ENCODE peak calls at places on chromosomes 12 and 14, in nine cellular contexts. One of them, this sample, is unnamed.

GRCh38 chr12:121277367-121277744 is 19.2 kb downstream of the CAMKK2 start:
- DNase-seq in posterior vena cava: no peak
- DNase-seq in pons: no peak
- DNase-seq in tibial artery: no peak
- DNase-seq in NCI-H524: no peak
- DNase-seq in type B pancreatic cell: no peak
- DNase-seq in NCI-H1092 treated with DMSO at 0.1 percent for 48 hours: no peak
- DNase-seq in stimulated activated CD8-positive, alpha-beta memory T cell treated with anti-CD3 and anti-CD28 coated beads, Interleukin-15, amount 100 ng/mL, for 24 hours: no peak
- DNase-seq in NCI-H1417: no peak
- DNase-seq in this sample: no peak

GRCh38 chr12:107992870-107993451 is 136.1 kb upstream of the WSCD2 start:
- DNase-seq in posterior vena cava: no peak
- DNase-seq in pons: no peak
- DNase-seq in tibial artery: no peak
- DNase-seq in NCI-H524: peak
- DNase-seq in type B pancreatic cell: no peak
- DNase-seq in NCI-H1092 treated with DMSO at 0.1 percent for 48 hours: peak
- DNase-seq in stimulated activated CD8-positive, alpha-beta memory T cell treated with anti-CD3 and anti-CD28 coated beads, Interleukin-15, amount 100 ng/mL, for 24 hours: no peak
- DNase-seq in NCI-H1417: peak
- DNase-seq in this sample: peak

GRCh38 chr12:75825686-75826085 is 205.9 kb downstream of the PHLDA1 start:
- DNase-seq in posterior vena cava: no peak
- DNase-seq in pons: no peak
- DNase-seq in tibial artery: no peak
- DNase-seq in NCI-H524: no peak
- DNase-seq in type B pancreatic cell: no peak
- DNase-seq in NCI-H1092 treated with DMSO at 0.1 percent for 48 hours: no peak
- DNase-seq in stimulated activated CD8-positive, alpha-beta memory T cell treated with anti-CD3 and anti-CD28 coated beads, Interleukin-15, amount 100 ng/mL, for 24 hours: no peak
- DNase-seq in NCI-H1417: no peak
- DNase-seq in this sample: peak

GRCh38 chr12:110107369-110108281 is 16.5 kb upstream of the IFT81 start:
- DNase-seq in posterior vena cava: peak
- DNase-seq in pons: no peak
- DNase-seq in tibial artery: peak
- DNase-seq in NCI-H524: no peak
- DNase-seq in type B pancreatic cell: no peak
- DNase-seq in NCI-H1092 treated with DMSO at 0.1 percent for 48 hours: no peak
- DNase-seq in stimulated activated CD8-positive, alpha-beta memory T cell treated with anti-CD3 and anti-CD28 coated beads, Interleukin-15, amount 100 ng/mL, for 24 hours: no peak
- DNase-seq in NCI-H1417: no peak
- DNase-seq in this sample: peak

GRCh38 chr14:23153891-23154796 is 29.3 kb downstream of the SLC7A8 start:
- DNase-seq in posterior vena cava: peak
- DNase-seq in pons: no peak
- DNase-seq in tibial artery: peak
- DNase-seq in NCI-H524: no peak
- DNase-seq in type B pancreatic cell: no peak
- DNase-seq in NCI-H1092 treated with DMSO at 0.1 percent for 48 hours: no peak
- DNase-seq in stimulated activated CD8-positive, alpha-beta memory T cell treated with anti-CD3 and anti-CD28 coated beads, Interleukin-15, amount 100 ng/mL, for 24 hours: no peak
- DNase-seq in NCI-H1417: no peak
- DNase-seq in this sample: peak

GRCh38 chr12:117685115-117685926 is 283.5 kb downstream of the KSR2 start:
- DNase-seq in posterior vena cava: peak
- DNase-seq in pons: no peak
- DNase-seq in tibial artery: peak
- DNase-seq in NCI-H524: no peak
- DNase-seq in type B pancreatic cell: peak
- DNase-seq in NCI-H1092 treated with DMSO at 0.1 percent for 48 hours: no peak
- DNase-seq in stimulated activated CD8-positive, alpha-beta memory T cell treated with anti-CD3 and anti-CD28 coated beads, Interleukin-15, amount 100 ng/mL, for 24 hours: no peak
- DNase-seq in NCI-H1417: peak
- DNase-seq in this sample: peak

GRCh38 chr12:77754086-77754485 is 76.6 kb upstream of the NAV3 start:
- DNase-seq in posterior vena cava: no peak
- DNase-seq in pons: no peak
- DNase-seq in tibial artery: no peak
- DNase-seq in NCI-H524: peak
- DNase-seq in type B pancreatic cell: no peak
- DNase-seq in NCI-H1092 treated with DMSO at 0.1 percent for 48 hours: no peak
- DNase-seq in stimulated activated CD8-positive, alpha-beta memory T cell treated with anti-CD3 and anti-CD28 coated beads, Interleukin-15, amount 100 ng/mL, for 24 hours: no peak
- DNase-seq in NCI-H1417: no peak
- DNase-seq in this sample: no peak

GRCh38 chr14:59484611-59485174 is 376 bp downstream of the JKAMP start:
- DNase-seq in posterior vena cava: no peak
- DNase-seq in pons: no peak
- DNase-seq in tibial artery: no peak
- DNase-seq in NCI-H524: no peak
- DNase-seq in type B pancreatic cell: no peak
- DNase-seq in NCI-H1092 treated with DMSO at 0.1 percent for 48 hours: no peak
- DNase-seq in stimulated activated CD8-positive, alpha-beta memory T cell treated with anti-CD3 and anti-CD28 coated beads, Interleukin-15, amount 100 ng/mL, for 24 hours: no peak
- DNase-seq in NCI-H1417: no peak
- DNase-seq in this sample: no peak

GRCh38 chr12:3035815-3036702 is 41.1 kb upstream of the TSPAN9 start:
- DNase-seq in posterior vena cava: no peak
- DNase-seq in pons: peak
- DNase-seq in tibial artery: no peak
- DNase-seq in NCI-H524: no peak
- DNase-seq in type B pancreatic cell: no peak
- DNase-seq in NCI-H1092 treated with DMSO at 0.1 percent for 48 hours: no peak
- DNase-seq in stimulated activated CD8-positive, alpha-beta memory T cell treated with anti-CD3 and anti-CD28 coated beads, Interleukin-15, amount 100 ng/mL, for 24 hours: no peak
- DNase-seq in NCI-H1417: peak
- DNase-seq in this sample: no peak

GRCh38 chr14:64769096-64770020 is 65.1 kb downstream of the PLEKHG3 start:
- DNase-seq in posterior vena cava: no peak
- DNase-seq in pons: no peak
- DNase-seq in tibial artery: peak
- DNase-seq in NCI-H524: no peak
- DNase-seq in type B pancreatic cell: no peak
- DNase-seq in NCI-H1092 treated with DMSO at 0.1 percent for 48 hours: no peak
- DNase-seq in stimulated activated CD8-positive, alpha-beta memory T cell treated with anti-CD3 and anti-CD28 coated beads, Interleukin-15, amount 100 ng/mL, for 24 hours: no peak
- DNase-seq in NCI-H1417: no peak
- DNase-seq in this sample: no peak

GRCh38 chr14:101115652-101116051 is 212.1 kb upstream of the RTL1 start:
- DNase-seq in posterior vena cava: peak
- DNase-seq in pons: no peak
- DNase-seq in tibial artery: no peak
- DNase-seq in NCI-H524: no peak
- DNase-seq in type B pancreatic cell: no peak
- DNase-seq in NCI-H1092 treated with DMSO at 0.1 percent for 48 hours: no peak
- DNase-seq in stimulated activated CD8-positive, alpha-beta memory T cell treated with anti-CD3 and anti-CD28 coated beads, Interleukin-15, amount 100 ng/mL, for 24 hours: no peak
- DNase-seq in NCI-H1417: no peak
- DNase-seq in this sample: no peak

GRCh38 chr14:93708800-93709199 is 79.5 kb downstream of the PRIMA1 start:
- DNase-seq in posterior vena cava: no peak
- DNase-seq in pons: no peak
- DNase-seq in tibial artery: no peak
- DNase-seq in NCI-H524: no peak
- DNase-seq in type B pancreatic cell: no peak
- DNase-seq in NCI-H1092 treated with DMSO at 0.1 percent for 48 hours: no peak
- DNase-seq in stimulated activated CD8-positive, alpha-beta memory T cell treated with anti-CD3 and anti-CD28 coated beads, Interleukin-15, amount 100 ng/mL, for 24 hours: no peak
- DNase-seq in NCI-H1417: no peak
- DNase-seq in this sample: no peak

GRCh38 chr14:89615421-89615820 is 198.4 kb upstream of the FOXN3 start:
- DNase-seq in posterior vena cava: no peak
- DNase-seq in pons: peak
- DNase-seq in tibial artery: no peak
- DNase-seq in NCI-H524: no peak
- DNase-seq in type B pancreatic cell: no peak
- DNase-seq in NCI-H1092 treated with DMSO at 0.1 percent for 48 hours: no peak
- DNase-seq in stimulated activated CD8-positive, alpha-beta memory T cell treated with anti-CD3 and anti-CD28 coated beads, Interleukin-15, amount 100 ng/mL, for 24 hours: no peak
- DNase-seq in NCI-H1417: no peak
- DNase-seq in this sample: no peak

GRCh38 chr12:72337382-72337781 is 65.2 kb downstream of the TRHDE start:
- DNase-seq in posterior vena cava: no peak
- DNase-seq in pons: no peak
- DNase-seq in tibial artery: no peak
- DNase-seq in NCI-H524: no peak
- DNase-seq in type B pancreatic cell: no peak
- DNase-seq in NCI-H1092 treated with DMSO at 0.1 percent for 48 hours: no peak
- DNase-seq in stimulated activated CD8-positive, alpha-beta memory T cell treated with anti-CD3 and anti-CD28 coated beads, Interleukin-15, amount 100 ng/mL, for 24 hours: no peak
- DNase-seq in NCI-H1417: no peak
- DNase-seq in this sample: no peak

GRCh38 chr14:71050227-71050823 is 143.1 kb downstream of the PCNX1 start:
- DNase-seq in posterior vena cava: no peak
- DNase-seq in pons: no peak
- DNase-seq in tibial artery: no peak
- DNase-seq in NCI-H524: no peak
- DNase-seq in type B pancreatic cell: no peak
- DNase-seq in NCI-H1092 treated with DMSO at 0.1 percent for 48 hours: peak
- DNase-seq in stimulated activated CD8-positive, alpha-beta memory T cell treated with anti-CD3 and anti-CD28 coated beads, Interleukin-15, amount 100 ng/mL, for 24 hours: no peak
- DNase-seq in NCI-H1417: peak
- DNase-seq in this sample: peak

GRCh38 chr12:96233941-96234461 is 39.8 kb downstream of the ELK3 start:
- DNase-seq in posterior vena cava: peak
- DNase-seq in pons: peak
- DNase-seq in tibial artery: peak
- DNase-seq in NCI-H524: peak
- DNase-seq in type B pancreatic cell: no peak
- DNase-seq in NCI-H1092 treated with DMSO at 0.1 percent for 48 hours: peak
- DNase-seq in stimulated activated CD8-positive, alpha-beta memory T cell treated with anti-CD3 and anti-CD28 coated beads, Interleukin-15, amount 100 ng/mL, for 24 hours: no peak
- DNase-seq in NCI-H1417: peak
- DNase-seq in this sample: peak

GRCh38 chr12:47547077-47547476 is 158.8 kb downstream of the RPAP3 start:
- DNase-seq in posterior vena cava: no peak
- DNase-seq in pons: no peak
- DNase-seq in tibial artery: no peak
- DNase-seq in NCI-H524: no peak
- DNase-seq in type B pancreatic cell: no peak
- DNase-seq in NCI-H1092 treated with DMSO at 0.1 percent for 48 hours: peak
- DNase-seq in stimulated activated CD8-positive, alpha-beta memory T cell treated with anti-CD3 and anti-CD28 coated beads, Interleukin-15, amount 100 ng/mL, for 24 hours: no peak
- DNase-seq in NCI-H1417: peak
- DNase-seq in this sample: peak

GRCh38 chr12:82019533-82019932 is 260.4 kb upstream of the PPFIA2 start:
- DNase-seq in posterior vena cava: no peak
- DNase-seq in pons: no peak
- DNase-seq in tibial artery: no peak
- DNase-seq in NCI-H524: no peak
- DNase-seq in type B pancreatic cell: no peak
- DNase-seq in NCI-H1092 treated with DMSO at 0.1 percent for 48 hours: no peak
- DNase-seq in stimulated activated CD8-positive, alpha-beta memory T cell treated with anti-CD3 and anti-CD28 coated beads, Interleukin-15, amount 100 ng/mL, for 24 hours: no peak
- DNase-seq in NCI-H1417: no peak
- DNase-seq in this sample: no peak

GRCh38 chr12:20269352-20270067 is 98.8 kb upstream of the PDE3A start:
- DNase-seq in posterior vena cava: no peak
- DNase-seq in pons: no peak
- DNase-seq in tibial artery: no peak
- DNase-seq in NCI-H524: no peak
- DNase-seq in type B pancreatic cell: no peak
- DNase-seq in NCI-H1092 treated with DMSO at 0.1 percent for 48 hours: no peak
- DNase-seq in stimulated activated CD8-positive, alpha-beta memory T cell treated with anti-CD3 and anti-CD28 coated beads, Interleukin-15, amount 100 ng/mL, for 24 hours: no peak
- DNase-seq in NCI-H1417: no peak
- DNase-seq in this sample: no peak

GRCh38 chr12:124884587-124885438 is 21.1 kb upstream of the SCARB1 start:
- DNase-seq in posterior vena cava: no peak
- DNase-seq in pons: no peak
- DNase-seq in tibial artery: no peak
- DNase-seq in NCI-H524: peak
- DNase-seq in type B pancreatic cell: no peak
- DNase-seq in NCI-H1092 treated with DMSO at 0.1 percent for 48 hours: peak
- DNase-seq in stimulated activated CD8-positive, alpha-beta memory T cell treated with anti-CD3 and anti-CD28 coated beads, Interleukin-15, amount 100 ng/mL, for 24 hours: no peak
- DNase-seq in NCI-H1417: peak
- DNase-seq in this sample: no peak

GRCh38 chr12:62730649-62731377 is 204.1 kb downstream of the PPM1H start:
- DNase-seq in posterior vena cava: no peak
- DNase-seq in pons: no peak
- DNase-seq in tibial artery: no peak
- DNase-seq in NCI-H524: no peak
- DNase-seq in type B pancreatic cell: no peak
- DNase-seq in NCI-H1092 treated with DMSO at 0.1 percent for 48 hours: no peak
- DNase-seq in stimulated activated CD8-positive, alpha-beta memory T cell treated with anti-CD3 and anti-CD28 coated beads, Interleukin-15, amount 100 ng/mL, for 24 hours: no peak
- DNase-seq in NCI-H1417: no peak
- DNase-seq in this sample: no peak

GRCh38 chr14:62118461-62118860 is 356.2 kb downstream of the SNAPC1 start:
- DNase-seq in posterior vena cava: no peak
- DNase-seq in pons: no peak
- DNase-seq in tibial artery: no peak
- DNase-seq in NCI-H524: no peak
- DNase-seq in type B pancreatic cell: no peak
- DNase-seq in NCI-H1092 treated with DMSO at 0.1 percent for 48 hours: no peak
- DNase-seq in stimulated activated CD8-positive, alpha-beta memory T cell treated with anti-CD3 and anti-CD28 coated beads, Interleukin-15, amount 100 ng/mL, for 24 hours: no peak
- DNase-seq in NCI-H1417: peak
- DNase-seq in this sample: no peak

GRCh38 chr14:67856806-67857205 is 37.2 kb downstream of the RAD51B start:
- DNase-seq in posterior vena cava: no peak
- DNase-seq in pons: no peak
- DNase-seq in tibial artery: no peak
- DNase-seq in NCI-H524: no peak
- DNase-seq in type B pancreatic cell: no peak
- DNase-seq in NCI-H1092 treated with DMSO at 0.1 percent for 48 hours: no peak
- DNase-seq in stimulated activated CD8-positive, alpha-beta memory T cell treated with anti-CD3 and anti-CD28 coated beads, Interleukin-15, amount 100 ng/mL, for 24 hours: no peak
- DNase-seq in NCI-H1417: no peak
- DNase-seq in this sample: peak

GRCh38 chr12:118553856-118554504 is 177.6 kb downstream of the SUDS3 start:
- DNase-seq in posterior vena cava: no peak
- DNase-seq in pons: no peak
- DNase-seq in tibial artery: no peak
- DNase-seq in NCI-H524: no peak
- DNase-seq in type B pancreatic cell: no peak
- DNase-seq in NCI-H1092 treated with DMSO at 0.1 percent for 48 hours: no peak
- DNase-seq in stimulated activated CD8-positive, alpha-beta memory T cell treated with anti-CD3 and anti-CD28 coated beads, Interleukin-15, amount 100 ng/mL, for 24 hours: no peak
- DNase-seq in NCI-H1417: no peak
- DNase-seq in this sample: no peak

GRCh38 chr12:13452955-13453570 is 256.5 kb downstream of the EMP1 start:
- DNase-seq in posterior vena cava: no peak
- DNase-seq in pons: peak
- DNase-seq in tibial artery: no peak
- DNase-seq in NCI-H524: no peak
- DNase-seq in type B pancreatic cell: no peak
- DNase-seq in NCI-H1092 treated with DMSO at 0.1 percent for 48 hours: peak
- DNase-seq in stimulated activated CD8-positive, alpha-beta memory T cell treated with anti-CD3 and anti-CD28 coated beads, Interleukin-15, amount 100 ng/mL, for 24 hours: no peak
- DNase-seq in NCI-H1417: peak
- DNase-seq in this sample: no peak

GRCh38 chr12:93624595-93625294 is 52.3 kb downstream of the SOCS2 start:
- DNase-seq in posterior vena cava: no peak
- DNase-seq in pons: no peak
- DNase-seq in tibial artery: no peak
- DNase-seq in NCI-H524: no peak
- DNase-seq in type B pancreatic cell: no peak
- DNase-seq in NCI-H1092 treated with DMSO at 0.1 percent for 48 hours: no peak
- DNase-seq in stimulated activated CD8-positive, alpha-beta memory T cell treated with anti-CD3 and anti-CD28 coated beads, Interleukin-15, amount 100 ng/mL, for 24 hours: no peak
- DNase-seq in NCI-H1417: no peak
- DNase-seq in this sample: peak

GRCh38 chr12:69421548-69421947 is 48.6 kb upstream of the FRS2 start:
- DNase-seq in posterior vena cava: no peak
- DNase-seq in pons: no peak
- DNase-seq in tibial artery: no peak
- DNase-seq in NCI-H524: no peak
- DNase-seq in type B pancreatic cell: no peak
- DNase-seq in NCI-H1092 treated with DMSO at 0.1 percent for 48 hours: no peak
- DNase-seq in stimulated activated CD8-positive, alpha-beta memory T cell treated with anti-CD3 and anti-CD28 coated beads, Interleukin-15, amount 100 ng/mL, for 24 hours: no peak
- DNase-seq in NCI-H1417: no peak
- DNase-seq in this sample: no peak

GRCh38 chr12:108478611-108479010 is 36.5 kb upstream of the FICD start:
- DNase-seq in posterior vena cava: no peak
- DNase-seq in pons: no peak
- DNase-seq in tibial artery: no peak
- DNase-seq in NCI-H524: no peak
- DNase-seq in type B pancreatic cell: no peak
- DNase-seq in NCI-H1092 treated with DMSO at 0.1 percent for 48 hours: no peak
- DNase-seq in stimulated activated CD8-positive, alpha-beta memory T cell treated with anti-CD3 and anti-CD28 coated beads, Interleukin-15, amount 100 ng/mL, for 24 hours: no peak
- DNase-seq in NCI-H1417: peak
- DNase-seq in this sample: no peak

This sample was measured in myocyte.